ENCODE peak calls at places on chromosome X, in nine cellular contexts. One of them, this sample, is unnamed.

GRCh38 chrX:77505227-77505626 is 58.0 kb downstream of the FGF16 start:
- DNase-seq in brain microvascular endothelial cell: peak
- DNase-seq in neuronal stem cell: no peak
- DNase-seq in lower lobe of right lung: no peak
- DNase-seq in Peyer's patch: no peak
- DNase-seq in heart left ventricle: no peak
- DNase-seq in WERI-Rb-1: no peak
- DNase-seq in A549: no peak
- DNase-seq in GM23248: peak
- DNase-seq in this sample: no peak

GRCh38 chrX:34371740-34372139 is 239.6 kb upstream of the FAM47A start:
- DNase-seq in brain microvascular endothelial cell: no peak
- DNase-seq in neuronal stem cell: no peak
- DNase-seq in lower lobe of right lung: no peak
- DNase-seq in Peyer's patch: no peak
- DNase-seq in heart left ventricle: no peak
- DNase-seq in WERI-Rb-1: no peak
- DNase-seq in A549: no peak
- DNase-seq in GM23248: no peak
- DNase-seq in this sample: no peak

GRCh38 chrX:8204169-8204935 is 33.3 kb upstream of the VCX2 start:
- DNase-seq in brain microvascular endothelial cell: no peak
- DNase-seq in neuronal stem cell: no peak
- DNase-seq in lower lobe of right lung: no peak
- DNase-seq in Peyer's patch: no peak
- DNase-seq in heart left ventricle: no peak
- DNase-seq in WERI-Rb-1: no peak
- DNase-seq in A549: no peak
- DNase-seq in GM23248: no peak
- DNase-seq in this sample: no peak

GRCh38 chrX:120769576-120770341 is 105.9 kb downstream of the CT47B1 start:
- DNase-seq in brain microvascular endothelial cell: peak
- DNase-seq in neuronal stem cell: no peak
- DNase-seq in lower lobe of right lung: no peak
- DNase-seq in Peyer's patch: no peak
- DNase-seq in heart left ventricle: no peak
- DNase-seq in WERI-Rb-1: no peak
- DNase-seq in A549: peak
- DNase-seq in GM23248: peak
- DNase-seq in this sample: no peak

GRCh38 chrX:35115205-35115604 is 172.6 kb downstream of the FAM47B start:
- DNase-seq in brain microvascular endothelial cell: peak
- DNase-seq in neuronal stem cell: no peak
- DNase-seq in lower lobe of right lung: no peak
- DNase-seq in Peyer's patch: no peak
- DNase-seq in heart left ventricle: no peak
- DNase-seq in WERI-Rb-1: no peak
- DNase-seq in A549: no peak
- DNase-seq in GM23248: peak
- DNase-seq in this sample: no peak

GRCh38 chrX:34332336-34332735 is 200.2 kb upstream of the FAM47A start:
- DNase-seq in brain microvascular endothelial cell: peak
- DNase-seq in neuronal stem cell: no peak
- DNase-seq in lower lobe of right lung: no peak
- DNase-seq in Peyer's patch: no peak
- DNase-seq in heart left ventricle: no peak
- DNase-seq in WERI-Rb-1: no peak
- DNase-seq in A549: peak
- DNase-seq in GM23248: peak
- DNase-seq in this sample: no peak

GRCh38 chrX:71017396-71017939 is 50.7 kb downstream of the SNX12 start:
- DNase-seq in brain microvascular endothelial cell: peak
- DNase-seq in neuronal stem cell: no peak
- DNase-seq in lower lobe of right lung: no peak
- DNase-seq in Peyer's patch: no peak
- DNase-seq in heart left ventricle: no peak
- DNase-seq in WERI-Rb-1: no peak
- DNase-seq in A549: no peak
- DNase-seq in GM23248: no peak
- DNase-seq in this sample: no peak

GRCh38 chrX:70592091-70592490 is 147.5 kb downstream of the DLG3 start:
- DNase-seq in brain microvascular endothelial cell: peak
- DNase-seq in neuronal stem cell: no peak
- DNase-seq in lower lobe of right lung: no peak
- DNase-seq in Peyer's patch: no peak
- DNase-seq in heart left ventricle: no peak
- DNase-seq in WERI-Rb-1: no peak
- DNase-seq in A549: peak
- DNase-seq in GM23248: peak
- DNase-seq in this sample: peak

GRCh38 chrX:74458738-74459137 is 37.4 kb downstream of the SLC16A2 start:
- DNase-seq in brain microvascular endothelial cell: peak
- DNase-seq in neuronal stem cell: no peak
- DNase-seq in lower lobe of right lung: no peak
- DNase-seq in Peyer's patch: no peak
- DNase-seq in heart left ventricle: no peak
- DNase-seq in WERI-Rb-1: no peak
- DNase-seq in A549: peak
- DNase-seq in GM23248: peak
- DNase-seq in this sample: no peak

DNA sequence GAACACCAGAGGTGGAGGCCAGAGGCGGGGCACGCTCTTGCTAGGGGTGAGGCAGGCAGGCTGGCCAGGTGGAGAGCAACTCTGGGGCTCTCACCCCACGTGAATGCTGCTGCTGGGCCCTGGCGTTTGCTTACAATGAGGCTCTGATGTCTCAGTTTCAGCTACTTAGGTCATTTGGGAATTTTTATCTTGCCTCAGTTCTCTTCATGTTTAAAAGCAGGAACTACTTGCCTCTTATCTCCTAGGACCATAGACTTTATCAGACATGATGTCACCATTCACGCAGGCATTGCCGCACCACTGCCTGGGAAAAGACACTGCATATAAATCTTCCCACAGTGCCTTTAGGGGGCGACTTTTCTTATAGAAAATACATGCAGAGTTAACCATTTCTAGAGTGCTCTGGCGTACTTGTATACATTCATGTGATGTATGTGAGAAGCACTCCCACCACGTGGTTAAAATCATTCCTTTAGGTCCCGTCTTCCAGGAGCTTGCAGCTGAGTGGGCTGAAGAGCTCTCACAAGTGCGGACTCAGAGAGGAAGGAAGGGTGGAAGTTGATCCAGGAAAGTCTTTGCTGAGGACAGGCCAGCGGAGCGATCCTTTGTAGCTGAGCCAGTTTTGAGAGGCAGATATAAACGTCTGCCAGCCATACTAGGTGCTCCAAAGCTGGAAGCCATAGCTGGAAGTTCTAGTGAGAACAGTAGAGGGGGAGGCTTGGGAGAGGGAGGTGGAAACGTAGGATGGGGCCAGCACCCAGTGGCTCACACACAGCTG is 84.3 kb upstream of the CLDN34 start:
- DNase-seq in brain microvascular endothelial cell: peak
- DNase-seq in neuronal stem cell: no peak
- DNase-seq in lower lobe of right lung: no peak
- DNase-seq in Peyer's patch: no peak
- DNase-seq in heart left ventricle: peak
- DNase-seq in WERI-Rb-1: no peak
- DNase-seq in A549: peak
- DNase-seq in GM23248: no peak
- DNase-seq in this sample: no peak
- H3K27ac ChIP-seq in brain microvascular endothelial cell: peak
- H3K27ac ChIP-seq in neuronal stem cell: no peak
- H3K27ac ChIP-seq in lower lobe of right lung: no peak
- H3K27ac ChIP-seq in Peyer's patch: no peak
- H3K27ac ChIP-seq in heart left ventricle: no peak
- H3K27ac ChIP-seq in WERI-Rb-1: no peak
- H3K27ac ChIP-seq in A549: no peak
- H3K27ac ChIP-seq in GM23248: no peak
- H3K27ac ChIP-seq in this sample: no peak

GRCh38 chrX:56751071-56751470 is 22.0 kb downstream of the NBDY start:
- DNase-seq in brain microvascular endothelial cell: no peak
- DNase-seq in neuronal stem cell: no peak
- DNase-seq in lower lobe of right lung: no peak
- DNase-seq in Peyer's patch: no peak
- DNase-seq in heart left ventricle: no peak
- DNase-seq in WERI-Rb-1: no peak
- DNase-seq in A549: no peak
- DNase-seq in GM23248: no peak
- DNase-seq in this sample: no peak
- H3K27ac ChIP-seq in brain microvascular endothelial cell: no peak
- H3K27ac ChIP-seq in neuronal stem cell: no peak
- H3K27ac ChIP-seq in lower lobe of right lung: no peak
- H3K27ac ChIP-seq in Peyer's patch: no peak
- H3K27ac ChIP-seq in heart left ventricle: no peak
- H3K27ac ChIP-seq in WERI-Rb-1: no peak
- H3K27ac ChIP-seq in A549: no peak
- H3K27ac ChIP-seq in GM23248: no peak
- H3K27ac ChIP-seq in this sample: peak

GRCh38 chrX:132481449-132481848 is 7.4 kb downstream of the MBNL3 start:
- DNase-seq in brain microvascular endothelial cell: no peak
- DNase-seq in neuronal stem cell: no peak
- DNase-seq in lower lobe of right lung: no peak
- DNase-seq in Peyer's patch: no peak
- DNase-seq in heart left ventricle: no peak
- DNase-seq in WERI-Rb-1: no peak
- DNase-seq in A549: no peak
- DNase-seq in GM23248: no peak
- DNase-seq in this sample: no peak
- H3K27ac ChIP-seq in brain microvascular endothelial cell: no peak
- H3K27ac ChIP-seq in neuronal stem cell: no peak
- H3K27ac ChIP-seq in lower lobe of right lung: peak
- H3K27ac ChIP-seq in Peyer's patch: peak
- H3K27ac ChIP-seq in heart left ventricle: peak
- H3K27ac ChIP-seq in WERI-Rb-1: no peak
- H3K27ac ChIP-seq in A549: no peak
- H3K27ac ChIP-seq in GM23248: no peak
- H3K27ac ChIP-seq in this sample: peak

DNA sequence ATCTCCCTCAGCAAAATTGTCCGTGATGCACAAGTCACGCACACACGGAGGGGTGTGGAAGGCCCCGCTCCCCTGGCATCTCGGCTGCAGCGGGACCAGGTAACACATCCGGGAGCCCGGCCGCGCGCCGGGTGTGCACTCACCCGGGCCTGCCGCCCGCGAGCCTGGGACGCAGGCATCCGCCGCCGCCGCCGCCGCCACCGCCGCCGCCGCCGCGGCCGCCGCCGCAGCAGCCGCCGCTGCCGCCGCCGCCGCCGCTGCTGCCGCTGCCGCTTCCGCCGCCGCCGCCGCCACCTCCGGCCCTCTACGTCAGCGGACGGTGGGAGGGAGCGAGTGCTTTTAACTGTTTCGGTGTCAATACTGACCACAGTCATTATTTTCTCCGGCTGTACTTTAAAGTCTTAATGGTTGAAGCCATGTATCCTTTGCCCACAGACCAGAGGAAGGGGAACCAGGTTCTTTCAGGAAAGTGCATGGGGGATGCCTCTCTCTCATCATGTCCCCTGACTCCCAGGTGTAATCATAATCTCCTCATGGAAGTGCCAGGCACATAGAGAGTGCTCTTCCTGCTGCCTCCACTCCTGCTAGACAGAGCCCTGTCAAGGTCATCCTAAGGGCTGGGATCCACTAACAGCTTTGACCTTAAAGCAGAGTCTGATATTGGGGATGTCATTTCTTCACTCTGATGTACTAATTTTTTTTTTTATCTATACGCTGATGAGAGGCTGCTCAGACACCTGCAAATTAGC is 38.0 kb downstream of the MAGEE2 start:
- DNase-seq in brain microvascular endothelial cell: peak
- DNase-seq in neuronal stem cell: no peak
- DNase-seq in lower lobe of right lung: peak
- DNase-seq in Peyer's patch: peak
- DNase-seq in heart left ventricle: peak
- DNase-seq in WERI-Rb-1: no peak
- DNase-seq in A549: peak
- DNase-seq in GM23248: peak
- DNase-seq in this sample: no peak
- H3K27ac ChIP-seq in brain microvascular endothelial cell: no peak
- H3K27ac ChIP-seq in neuronal stem cell: no peak
- H3K27ac ChIP-seq in lower lobe of right lung: peak
- H3K27ac ChIP-seq in Peyer's patch: no peak
- H3K27ac ChIP-seq in heart left ventricle: no peak
- H3K27ac ChIP-seq in WERI-Rb-1: no peak
- H3K27ac ChIP-seq in A549: peak
- H3K27ac ChIP-seq in GM23248: peak
- H3K27ac ChIP-seq in this sample: no peak

DNA sequence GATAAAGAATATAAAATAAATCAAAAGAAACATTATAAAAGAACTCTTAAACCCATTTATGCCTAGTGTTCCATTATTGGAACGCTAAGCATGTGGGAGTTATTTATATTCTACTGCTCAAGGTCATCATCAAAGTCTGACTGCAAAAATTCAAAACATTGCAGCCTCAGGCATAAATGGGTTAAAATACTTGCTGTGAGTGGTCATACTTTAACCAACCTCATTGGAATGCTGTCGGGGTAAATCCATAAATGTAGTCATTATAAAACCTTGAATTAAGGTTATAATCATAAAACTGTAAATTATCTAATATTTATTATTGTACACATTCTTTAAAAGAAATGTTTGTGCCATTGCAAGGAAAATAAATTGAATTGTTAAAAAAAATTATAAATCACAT is 55.0 kb downstream of the RPS6KA6 start:
- DNase-seq in brain microvascular endothelial cell: no peak
- DNase-seq in neuronal stem cell: no peak
- DNase-seq in lower lobe of right lung: no peak
- DNase-seq in Peyer's patch: no peak
- DNase-seq in heart left ventricle: no peak
- DNase-seq in WERI-Rb-1: no peak
- DNase-seq in A549: no peak
- DNase-seq in GM23248: peak
- DNase-seq in this sample: no peak
- H3K27ac ChIP-seq in brain microvascular endothelial cell: no peak
- H3K27ac ChIP-seq in neuronal stem cell: no peak
- H3K27ac ChIP-seq in lower lobe of right lung: no peak
- H3K27ac ChIP-seq in Peyer's patch: no peak
- H3K27ac ChIP-seq in heart left ventricle: no peak
- H3K27ac ChIP-seq in WERI-Rb-1: no peak
- H3K27ac ChIP-seq in A549: no peak
- H3K27ac ChIP-seq in GM23248: no peak
- H3K27ac ChIP-seq in this sample: no peak

GRCh38 chrX:137574784-137575298 is 8.9 kb downstream of the ZIC3 start:
- DNase-seq in brain microvascular endothelial cell: no peak
- DNase-seq in neuronal stem cell: no peak
- DNase-seq in lower lobe of right lung: no peak
- DNase-seq in Peyer's patch: no peak
- DNase-seq in heart left ventricle: no peak
- DNase-seq in WERI-Rb-1: no peak
- DNase-seq in A549: no peak
- DNase-seq in GM23248: no peak
- DNase-seq in this sample: no peak
- H3K27ac ChIP-seq in brain microvascular endothelial cell: no peak
- H3K27ac ChIP-seq in neuronal stem cell: peak
- H3K27ac ChIP-seq in lower lobe of right lung: no peak
- H3K27ac ChIP-seq in Peyer's patch: no peak
- H3K27ac ChIP-seq in heart left ventricle: no peak
- H3K27ac ChIP-seq in WERI-Rb-1: no peak
- H3K27ac ChIP-seq in A549: no peak
- H3K27ac ChIP-seq in GM23248: no peak
- H3K27ac ChIP-seq in this sample: no peak

DNA sequence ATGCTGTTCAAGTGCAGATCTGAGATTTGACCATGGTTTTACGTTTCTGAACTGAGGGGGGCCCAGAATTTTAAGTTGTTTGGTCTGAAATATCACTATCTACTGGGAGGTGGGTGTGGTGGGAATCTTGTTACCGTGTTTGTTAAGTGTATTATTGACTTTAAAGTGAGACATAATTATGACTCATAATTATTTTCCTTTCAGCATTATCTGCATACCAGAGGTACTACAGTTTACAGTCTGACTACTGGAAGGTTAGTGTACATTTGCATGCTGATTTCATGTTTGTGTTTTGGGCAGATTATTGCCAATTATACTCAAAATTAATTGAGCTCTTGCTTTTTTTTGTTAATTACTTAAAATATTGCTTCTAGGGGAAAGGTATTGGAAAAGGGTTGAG is 101.5 kb downstream of the KDM6A start:
- DNase-seq in brain microvascular endothelial cell: peak
- DNase-seq in neuronal stem cell: no peak
- DNase-seq in lower lobe of right lung: no peak
- DNase-seq in Peyer's patch: no peak
- DNase-seq in heart left ventricle: no peak
- DNase-seq in WERI-Rb-1: no peak
- DNase-seq in A549: peak
- DNase-seq in GM23248: peak
- DNase-seq in this sample: peak
- H3K27ac ChIP-seq in brain microvascular endothelial cell: no peak
- H3K27ac ChIP-seq in neuronal stem cell: no peak
- H3K27ac ChIP-seq in lower lobe of right lung: no peak
- H3K27ac ChIP-seq in Peyer's patch: no peak
- H3K27ac ChIP-seq in heart left ventricle: no peak
- H3K27ac ChIP-seq in WERI-Rb-1: no peak
- H3K27ac ChIP-seq in A549: peak
- H3K27ac ChIP-seq in GM23248: peak
- H3K27ac ChIP-seq in this sample: peak